ENCODE peak calls at places on chromosomes 12 and 14, in eight cellular contexts. W is iris pigment epithelial cell, V is NCI-H2171 treated with DMSO at 0.1 percent for 48 hours, R is C1 segment of cervical spinal cord, T is AG08395, M is T-helper 1 cell, Z is HuH-7, L is GM23338. B is an unnamed sample.

GRCh38 chr14:51458563-51458955 is 193.2 kb upstream of the FRMD6 start:
- DNase-seq in L (no peak), M (no peak), R (no peak), Z (no peak), T (peak), W (peak), V (no peak), B (no peak)

GRCh38 chr12:132605892-132606291 is 4.5 kb downstream of the LRCOL1 start:
- DNase-seq in L (no peak), T (no peak), V (no peak), M (no peak), Z (no peak), R (no peak), W (no peak), B (no peak)

GRCh38 chr14:90060312-90060964 is 1.4 kb upstream of the KCNK13 start:
- DNase-seq in V (peak), R (peak), Z (peak), W (peak), M (peak), L (peak), T (peak), B (peak)

GRCh38 chr14:104664588-104664987 is 24.8 kb upstream of the INF2 start:
- DNase-seq in L (no peak), V (no peak), Z (no peak), R (no peak), M (no peak), T (no peak), W (no peak), B (no peak)

GRCh38 chr12:132066345-132066685 is 77.8 kb downstream of the DDX51 start:
- DNase-seq in T (no peak), V (no peak), R (no peak), Z (no peak), L (no peak), M (no peak), W (no peak), B (no peak)

GRCh38 chr12:124618291-124618902 is 51.0 kb upstream of the NCOR2 start:
- DNase-seq in M (no peak), V (no peak), Z (no peak), L (no peak), W (no peak), R (no peak), T (no peak), B (no peak)

GRCh38 chr14:95535226-95536021 is 574 bp downstream of the GLRX5 start:
- DNase-seq in M (no peak), Z (no peak), W (no peak), T (no peak), R (no peak), V (peak), L (no peak), B (no peak)

GRCh38 chr12:19085090-19085489 is 44.4 kb upstream of the PLEKHA5 start:
- DNase-seq in T (no peak), L (no peak), R (no peak), Z (no peak), M (no peak), V (no peak), W (no peak), B (no peak)

GRCh38 chr12:164207-164606 is 49.8 kb downstream of the SLC6A12 start:
- DNase-seq in W (no peak), M (no peak), T (no peak), L (no peak), R (no peak), Z (no peak), V (peak), B (no peak)

GRCh38 chr12:47844264-47845020 is 24.7 kb upstream of the HDAC7 start:
- DNase-seq in L (no peak), R (no peak), V (no peak), W (no peak), T (peak), M (no peak), Z (no peak), B (no peak)

GRCh38 chr14:104870368-104871144 is 5.5 kb downstream of the CEP170B start:
- DNase-seq in M (peak), R (no peak), V (no peak), W (no peak), L (peak), T (no peak), Z (peak), B (no peak)

GRCh38 chr12:54053625-54054441 is at the start of gene HOXC4:
- DNase-seq in M (no peak), Z (peak), W (peak), R (no peak), L (no peak), T (no peak), V (no peak), B (no peak)

GRCh38 chr14:42782744-42783143 is 1176.1 kb downstream of the LRFN5 start:
- DNase-seq in W (no peak), T (no peak), V (no peak), R (no peak), Z (no peak), M (no peak), L (no peak), B (no peak)

GRCh38 chr12:51855586-51856428 is 7.3 kb upstream of the FIGNL2 start:
- DNase-seq in R (no peak), L (peak), T (peak), Z (peak), V (no peak), W (peak), M (no peak), B (peak)

GRCh38 chr14:57875985-57876384 is 10.1 kb upstream of the SLC35F4 start:
- DNase-seq in M (no peak), W (no peak), V (no peak), Z (no peak), R (no peak), T (no peak), L (no peak), B (no peak)

GRCh38 chr12:4421590-4422031 is 24.0 kb downstream of the FGF6 start:
- DNase-seq in W (peak), R (no peak), M (no peak), V (peak), T (peak), L (peak), Z (peak), B (peak)

GRCh38 chr12:128455849-128456248 is 188.9 kb downstream of the TMEM132C start:
- DNase-seq in T (no peak), V (peak), Z (no peak), L (no peak), W (no peak), R (no peak), M (no peak), B (no peak)

GRCh38 chr12:56001446-56002100 is 4.5 kb downstream of the SUOX start:
- DNase-seq in M (no peak), L (no peak), V (no peak), T (no peak), W (no peak), R (no peak), Z (peak), B (no peak)

GRCh38 chr12:53989227-53990113 is 4.5 kb downstream of the HOXC10 start:
- DNase-seq in Z (no peak), M (no peak), R (no peak), V (no peak), L (peak), W (peak), T (no peak), B (no peak)

GRCh38 chr12:95522692-95523091 is 28.6 kb downstream of the USP44 start:
- DNase-seq in L (peak), M (no peak), V (no peak), R (no peak), Z (no peak), W (no peak), T (no peak), B (no peak)

B was measured in cerebellum.